ENCODE peak calls at places on chromosomes 2 and 18, in ten cellular contexts. S is mammary epithelial cell; X is endothelial cell; J is NB4; C is prostate gland; L is foreskin fibroblast; V is psoas muscle; P is activated CD8-positive, alpha-beta T cell treated with anti-CD3 and anti-CD28 coated beads for 36 hours; B is Panc1; T is neural progenitor cell. N is an unnamed sample.

GRCh38 chr2:108612153-108612513 is 77.9 kb downstream of the LIMS1 start:
- DNase-seq in S (peak), B (no peak), V (no peak), P (peak), L (peak), T (no peak), X (no peak), J (peak), C (no peak), N (no peak)

GRCh38 chr18:74316257-74317180 is 880 bp downstream of the C18orf63 start:
- DNase-seq in C (no peak), P (no peak), J (no peak), T (no peak), V (no peak), L (peak), S (peak), B (no peak), X (no peak), N (no peak)

GRCh38 chr2:157809212-157809611 is 66.9 kb downstream of the ACVR1 start:
- DNase-seq in T (no peak), S (no peak), V (no peak), J (no peak), X (no peak), B (no peak), L (peak), C (no peak), P (no peak), N (no peak)

GRCh38 chr18:10205136-10205535 is 249.3 kb upstream of the APCDD1 start:
- DNase-seq in J (no peak), T (no peak), P (no peak), S (no peak), V (no peak), C (no peak), B (no peak), L (peak), X (no peak), N (no peak)

GRCh38 chr2:218859556-218859993 is at the start of gene WNT6:
- DNase-seq in J (peak), B (no peak), S (no peak), P (no peak), C (no peak), V (no peak), T (peak), X (no peak), L (no peak), N (no peak)

GRCh38 chr2:228703099-228703498 is 521.6 kb upstream of the SPHKAP start:
- DNase-seq in J (no peak), L (no peak), C (no peak), B (no peak), X (no peak), S (no peak), V (no peak), P (no peak), T (no peak), N (no peak)

GRCh38 chr2:15725788-15726112 is 134.1 kb downstream of the DDX1 start:
- DNase-seq in X (no peak), J (no peak), T (no peak), C (no peak), B (no peak), V (no peak), P (no peak), L (no peak), S (no peak), N (no peak)

GRCh38 chr2:111994042-111994441 is 61.0 kb upstream of the TMEM87B start:
- DNase-seq in V (no peak), X (no peak), B (no peak), S (no peak), P (no peak), T (no peak), J (no peak), C (no peak), L (no peak), N (no peak)

GRCh38 chr18:32296851-32297250 is 107.0 kb downstream of the MEP1B start:
- DNase-seq in X (no peak), S (no peak), V (no peak), C (no peak), B (no peak), L (no peak), J (no peak), P (no peak), T (no peak), N (no peak)

GRCh38 chr18:44123743-44124142 is 556.9 kb upstream of the SETBP1 start:
- DNase-seq in C (no peak), J (no peak), S (peak), T (no peak), P (no peak), V (no peak), L (no peak), X (no peak), B (no peak), N (no peak)

GRCh38 chr2:41836944-41837343 is 210.9 kb upstream of the PKDCC start:
- DNase-seq in S (peak), L (peak), B (no peak), V (no peak), X (peak), T (peak), J (peak), C (no peak), P (peak), N (no peak)

GRCh38 chr2:43312751-43313641 is 86.6 kb upstream of the ZFP36L2 start:
- DNase-seq in P (no peak), V (no peak), T (no peak), S (no peak), C (peak), J (no peak), X (no peak), B (no peak), L (peak), N (no peak)

GRCh38 chr2:119739580-119740255 is 20.0 kb upstream of the PTPN4 start:
- DNase-seq in L (no peak), B (no peak), S (no peak), X (no peak), V (no peak), T (no peak), C (no peak), J (peak), P (no peak), N (no peak)

GRCh38 chr2:100757621-100758394 is 62.1 kb upstream of the NPAS2 start:
- DNase-seq in V (no peak), C (no peak), J (no peak), X (no peak), B (no peak), T (no peak), P (no peak), S (peak), L (peak), N (no peak)

GRCh38 chr2:67773876-67774275 is 288.9 kb downstream of the C1D start:
- DNase-seq in J (no peak), T (no peak), C (no peak), V (no peak), B (no peak), L (no peak), S (no peak), P (no peak), X (no peak), N (no peak)

GRCh38 chr2:178008636-178009289 is 63.8 kb downstream of the PDE11A start:
- DNase-seq in C (peak), V (no peak), P (no peak), B (no peak), L (no peak), X (no peak), J (no peak), S (peak), T (no peak), N (no peak)

GRCh38 chr2:188734688-188735087 is 239.5 kb upstream of the COL3A1 start:
- DNase-seq in T (peak), P (no peak), S (no peak), B (no peak), C (no peak), V (no peak), X (no peak), J (no peak), L (no peak), N (no peak)

GRCh38 chr18:31610841-31611240 is 19.2 kb downstream of the TTR start:
- DNase-seq in P (no peak), V (no peak), L (no peak), S (no peak), B (no peak), T (peak), X (peak), C (no peak), J (peak), N (no peak)

GRCh38 chr2:175151791-175152190 is 16.2 kb downstream of the ATF2 start:
- DNase-seq in J (no peak), C (no peak), X (no peak), T (no peak), L (no peak), S (no peak), P (no peak), B (no peak), V (no peak), N (no peak)

GRCh38 chr2:234245945-234246344 is 195.4 kb downstream of the SPP2 start:
- DNase-seq in S (peak), B (no peak), P (no peak), L (peak), T (no peak), J (no peak), X (no peak), V (no peak), C (no peak), N (no peak)

GRCh38 chr2:113965644-113966043 is 75.8 kb downstream of the ACTR3 start:
- DNase-seq in S (peak), X (peak), B (peak), T (peak), V (no peak), L (no peak), P (peak), J (peak), C (no peak), N (no peak)

GRCh38 chr2:72917138-72917874 is at the start of gene EMX1:
- DNase-seq in C (peak), X (peak), T (peak), V (peak), J (no peak), S (peak), B (no peak), L (peak), P (peak), N (no peak)

GRCh38 chr2:203623104-203623503 is 83.3 kb upstream of the CD28 start:
- DNase-seq in C (no peak), B (peak), L (peak), T (peak), V (no peak), X (no peak), J (no peak), P (no peak), S (peak), N (no peak)

GRCh38 chr18:27017901-27018500 is 152.5 kb upstream of the AQP4 start:
- DNase-seq in T (peak), X (no peak), C (no peak), B (no peak), S (peak), L (peak), P (no peak), V (no peak), J (peak), N (no peak)

GRCh38 chr2:140201572-140201971 is 1421.4 kb upstream of the NXPH2 start:
- DNase-seq in V (no peak), S (no peak), J (no peak), T (no peak), P (no peak), B (no peak), C (no peak), L (no peak), X (no peak), N (no peak)

GRCh38 chr2:10794891-10795290 is 17.7 kb downstream of the PDIA6 start:
- DNase-seq in X (no peak), P (no peak), S (no peak), J (no peak), L (no peak), V (no peak), B (no peak), C (no peak), T (no peak), N (no peak)

GRCh38 chr2:10796703-10797102 is 15.9 kb downstream of the PDIA6 start:
- DNase-seq in V (no peak), S (no peak), J (no peak), P (no peak), C (no peak), L (no peak), X (no peak), B (no peak), T (no peak), N (no peak)

GRCh38 chr2:10800163-10800562 is 12.4 kb downstream of the PDIA6 start:
- DNase-seq in C (no peak), J (no peak), T (no peak), B (no peak), L (no peak), X (no peak), P (no peak), S (no peak), V (no peak), N (no peak)

GRCh38 chr2:10795508-10796046 is 17.0 kb downstream of the PDIA6 start:
- DNase-seq in T (no peak), B (no peak), P (no peak), S (no peak), C (no peak), X (no peak), V (no peak), L (no peak), J (no peak), N (no peak)

DNA sequence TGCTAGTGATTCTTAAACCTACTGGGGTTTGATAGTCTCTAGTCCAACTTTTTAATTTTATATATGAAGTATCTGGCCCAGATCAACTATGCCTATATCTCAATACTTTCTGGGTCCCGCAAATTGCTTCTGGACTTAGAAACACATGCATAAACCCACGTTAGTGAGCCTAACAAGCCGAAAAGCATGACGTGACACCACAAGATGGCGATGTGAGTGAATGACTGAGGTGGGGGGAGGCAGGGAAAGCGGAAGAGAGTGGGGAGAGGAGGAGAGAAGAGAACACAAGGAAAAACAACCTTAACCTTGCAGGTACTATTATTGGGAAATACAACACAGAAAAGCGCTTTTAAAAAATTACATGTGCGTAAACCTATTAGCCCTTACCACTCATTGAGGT is 13.8 kb downstream of the PDIA6 start:
- DNase-seq in P (no peak), S (no peak), J (peak), V (no peak), B (no peak), L (no peak), C (no peak), T (peak), X (no peak), N (no peak)
- TF ChIP-seq CTCF in P (no peak), S (peak), J (peak), V (no peak), B (peak), L (no peak), C (no peak), T (peak), X (no peak), N (peak)

DNA sequence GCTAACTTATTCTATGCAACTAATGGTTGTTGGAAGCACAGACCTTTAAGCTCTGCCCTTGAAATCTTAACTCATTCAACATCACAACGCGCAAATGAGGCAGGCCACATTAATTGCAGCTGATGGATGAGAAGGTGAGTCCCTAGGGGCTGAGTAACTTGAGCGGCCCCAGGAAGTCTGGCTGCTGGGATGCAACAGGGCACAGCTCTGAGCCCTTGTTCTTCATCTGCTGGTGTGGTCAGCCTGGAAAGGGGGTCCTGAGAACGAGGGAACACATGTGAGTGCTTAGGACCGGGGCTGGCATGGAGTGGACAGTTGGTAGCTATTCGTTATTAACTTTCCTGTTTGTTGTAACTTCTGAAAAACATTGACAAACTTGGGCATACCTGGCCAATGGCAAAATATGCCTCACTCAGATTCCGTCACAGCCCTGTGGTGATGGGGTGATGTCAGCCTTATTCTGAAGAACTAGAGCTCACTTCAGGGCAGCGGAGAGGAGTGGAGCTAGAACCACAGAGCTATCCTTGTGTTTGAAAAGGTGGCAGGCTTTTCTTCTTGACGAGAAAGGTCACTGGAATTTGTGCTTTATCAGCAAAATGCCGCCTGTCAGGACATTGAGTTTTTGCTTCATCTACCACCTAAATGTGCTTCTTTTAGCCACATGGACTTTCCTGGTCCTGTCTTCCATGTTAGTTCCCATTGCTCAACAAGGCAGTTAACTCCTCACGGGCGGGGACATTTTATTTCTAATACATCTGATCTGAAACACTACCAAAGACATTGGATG is 145.9 kb upstream of the FHL2 start:
- DNase-seq in P (no peak), B (no peak), S (no peak), L (no peak), T (no peak), X (no peak), V (no peak), J (no peak), C (no peak), N (no peak)
- TF ChIP-seq CTCF in P (no peak), B (no peak), S (no peak), L (no peak), T (no peak), X (no peak), V (no peak), J (no peak), C (no peak), N (no peak)

GRCh38 chr2:191245046-191245868 is at the start of gene MYO1B:
- DNase-seq in J (peak), P (peak), B (no peak), T (peak), L (peak), X (peak), V (peak), C (peak), S (peak), N (peak)
- TF ChIP-seq CTCF in J (peak), P (peak), B (peak), T (peak), L (peak), X (peak), V (peak), C (peak), S (peak), N (peak)

GRCh38 chr2:126864861-126865260 is 33.8 kb upstream of the TEX51 start:
- DNase-seq in B (no peak), X (no peak), J (no peak), S (no peak), L (no peak), T (no peak), V (no peak), C (no peak), P (peak), N (no peak)
- TF ChIP-seq CTCF in B (peak), X (no peak), J (peak), S (no peak), L (no peak), T (peak), V (no peak), C (no peak), P (no peak), N (peak)

GRCh38 chr2:25806941-25807340 is 71.3 kb downstream of the ASXL2 start:
- DNase-seq in T (no peak), X (no peak), V (no peak), P (no peak), B (no peak), C (no peak), S (no peak), J (no peak), L (peak), N (no peak)
- TF ChIP-seq CTCF in T (no peak), X (no peak), V (no peak), P (no peak), B (no peak), C (no peak), S (no peak), J (no peak), L (no peak), N (no peak)

GRCh38 chr2:239145106-239145505 is 255.7 kb downstream of the HDAC4 start:
- DNase-seq in X (no peak), P (no peak), B (no peak), S (no peak), L (no peak), V (no peak), J (no peak), T (no peak), C (no peak), N (no peak)
- TF ChIP-seq CTCF in X (no peak), P (no peak), B (no peak), S (no peak), L (no peak), V (no peak), J (no peak), T (no peak), C (no peak), N (no peak)

GRCh38 chr2:120878970-120879369 is 143.3 kb downstream of the GLI2 start:
- DNase-seq in T (peak), B (no peak), C (no peak), L (no peak), S (no peak), V (no peak), P (no peak), J (no peak), X (no peak), N (no peak)
- TF ChIP-seq CTCF in T (no peak), B (no peak), C (no peak), L (no peak), S (no peak), V (no peak), P (no peak), J (no peak), X (no peak), N (no peak)

GRCh38 chr2:27305516-27305915 is 2.7 kb downstream of the UCN start:
- DNase-seq in J (no peak), V (no peak), L (no peak), C (no peak), X (no peak), P (no peak), B (no peak), T (no peak), S (no peak), N (no peak)

GRCh38 chr2:27306657-27307544 is 1.3 kb downstream of the UCN start:
- DNase-seq in B (no peak), S (no peak), T (peak), L (peak), C (no peak), P (peak), X (no peak), J (no peak), V (no peak), N (no peak)

GRCh38 chr2:27307545-27308358 is 493 bp downstream of the UCN start:
- DNase-seq in B (no peak), L (peak), J (no peak), S (no peak), T (peak), X (no peak), P (no peak), C (no peak), V (no peak), N (no peak)

GRCh38 chr2:27304488-27305240 is 3.6 kb downstream of the UCN start:
- DNase-seq in C (no peak), L (no peak), P (no peak), B (no peak), S (no peak), T (no peak), J (no peak), X (no peak), V (no peak), N (no peak)

GRCh38 chr2:27306136-27306535 is 2.1 kb downstream of the UCN start:
- DNase-seq in X (no peak), B (no peak), C (no peak), V (no peak), L (no peak), P (no peak), T (no peak), J (no peak), S (no peak), N (no peak)
- TF ChIP-seq CTCF in X (no peak), B (no peak), C (no peak), V (no peak), L (no peak), P (no peak), T (no peak), J (no peak), S (no peak), N (no peak)

GRCh38 chr18:36942264-36942663 is 113.3 kb downstream of the KIAA1328 start:
- DNase-seq in P (no peak), B (peak), T (peak), L (peak), X (peak), J (peak), S (peak), V (no peak), C (no peak), N (peak)
- TF ChIP-seq CTCF in P (peak), B (peak), T (peak), L (peak), X (peak), J (peak), S (peak), V (no peak), C (no peak), N (peak)

N was measured in D721Med.